ENCODE peak calls at places on chromosomes 6 and 20, in four cellular contexts. One of them, this sample, is unnamed.

GRCh38 chr6:38518511-38519304 is 121.0 kb downstream of the BTBD9 start:
- DNase-seq in stimulated activated naive CD4-positive, alpha-beta T cell treated with Interleukin-2 at 50 U/mL for 16 hours: no peak
- DNase-seq in stimulated activated CD8-positive, alpha-beta memory T cell treated with anti-CD3 and anti-CD28 coated beads, Interleukin-2, amount 100 ng/mL, for 1 hour: no peak
- DNase-seq in H9: no peak
- DNase-seq in this sample: no peak

GRCh38 chr6:166341464-166341863 is 881 bp downstream of the SFT2D1 start:
- DNase-seq in stimulated activated CD8-positive, alpha-beta memory T cell treated with anti-CD3 and anti-CD28 coated beads, Interleukin-2, amount 100 ng/mL, for 1 hour: no peak
- DNase-seq in stimulated activated naive CD4-positive, alpha-beta T cell treated with Interleukin-2 at 50 U/mL for 16 hours: no peak
- DNase-seq in H9: no peak
- DNase-seq in this sample: no peak

GRCh38 chr20:19974621-19975435 is 42.3 kb upstream of the NAA20 start:
- DNase-seq in H9: no peak
- DNase-seq in stimulated activated naive CD4-positive, alpha-beta T cell treated with Interleukin-2 at 50 U/mL for 16 hours: no peak
- DNase-seq in stimulated activated CD8-positive, alpha-beta memory T cell treated with anti-CD3 and anti-CD28 coated beads, Interleukin-2, amount 100 ng/mL, for 1 hour: no peak
- DNase-seq in this sample: no peak

GRCh38 chr6:117495425-117495824 is 13.0 kb downstream of the DCBLD1 start:
- DNase-seq in stimulated activated CD8-positive, alpha-beta memory T cell treated with anti-CD3 and anti-CD28 coated beads, Interleukin-2, amount 100 ng/mL, for 1 hour: no peak
- DNase-seq in stimulated activated naive CD4-positive, alpha-beta T cell treated with Interleukin-2 at 50 U/mL for 16 hours: no peak
- DNase-seq in H9: no peak
- DNase-seq in this sample: no peak

GRCh38 chr20:44886276-44886671 is 769 bp downstream of the YWHAB start:
- DNase-seq in stimulated activated naive CD4-positive, alpha-beta T cell treated with Interleukin-2 at 50 U/mL for 16 hours: no peak
- DNase-seq in H9: no peak
- DNase-seq in stimulated activated CD8-positive, alpha-beta memory T cell treated with anti-CD3 and anti-CD28 coated beads, Interleukin-2, amount 100 ng/mL, for 1 hour: no peak
- DNase-seq in this sample: no peak

GRCh38 chr6:37818536-37819176 is 871 bp upstream of the ZFAND3 start:
- DNase-seq in H9: peak
- DNase-seq in stimulated activated naive CD4-positive, alpha-beta T cell treated with Interleukin-2 at 50 U/mL for 16 hours: peak
- DNase-seq in stimulated activated CD8-positive, alpha-beta memory T cell treated with anti-CD3 and anti-CD28 coated beads, Interleukin-2, amount 100 ng/mL, for 1 hour: peak
- DNase-seq in this sample: peak

GRCh38 chr20:3328501-3328900 is 79.0 kb downstream of the DNAAF9 start:
- DNase-seq in H9: no peak
- DNase-seq in stimulated activated CD8-positive, alpha-beta memory T cell treated with anti-CD3 and anti-CD28 coated beads, Interleukin-2, amount 100 ng/mL, for 1 hour: no peak
- DNase-seq in stimulated activated naive CD4-positive, alpha-beta T cell treated with Interleukin-2 at 50 U/mL for 16 hours: no peak
- DNase-seq in this sample: no peak

GRCh38 chr20:58706975-58707681 is 14.5 kb downstream of the NPEPL1 start:
- DNase-seq in stimulated activated naive CD4-positive, alpha-beta T cell treated with Interleukin-2 at 50 U/mL for 16 hours: no peak
- DNase-seq in H9: no peak
- DNase-seq in stimulated activated CD8-positive, alpha-beta memory T cell treated with anti-CD3 and anti-CD28 coated beads, Interleukin-2, amount 100 ng/mL, for 1 hour: no peak
- DNase-seq in this sample: no peak

GRCh38 chr20:45456632-45457031 is 12.9 kb upstream of the WFDC2 start:
- DNase-seq in stimulated activated naive CD4-positive, alpha-beta T cell treated with Interleukin-2 at 50 U/mL for 16 hours: no peak
- DNase-seq in H9: peak
- DNase-seq in stimulated activated CD8-positive, alpha-beta memory T cell treated with anti-CD3 and anti-CD28 coated beads, Interleukin-2, amount 100 ng/mL, for 1 hour: no peak
- DNase-seq in this sample: no peak

GRCh38 chr6:33207569-33208088 is 671 bp upstream of the RING1 start:
- DNase-seq in stimulated activated naive CD4-positive, alpha-beta T cell treated with Interleukin-2 at 50 U/mL for 16 hours: no peak
- DNase-seq in H9: no peak
- DNase-seq in stimulated activated CD8-positive, alpha-beta memory T cell treated with anti-CD3 and anti-CD28 coated beads, Interleukin-2, amount 100 ng/mL, for 1 hour: no peak
- DNase-seq in this sample: no peak

GRCh38 chr20:50340586-50340985 is 150.0 kb downstream of the CEBPB start:
- DNase-seq in H9: no peak
- DNase-seq in stimulated activated naive CD4-positive, alpha-beta T cell treated with Interleukin-2 at 50 U/mL for 16 hours: no peak
- DNase-seq in stimulated activated CD8-positive, alpha-beta memory T cell treated with anti-CD3 and anti-CD28 coated beads, Interleukin-2, amount 100 ng/mL, for 1 hour: no peak
- DNase-seq in this sample: no peak

GRCh38 chr6:1612902-1613301 is 3.2 kb downstream of the FOXC1 start:
- DNase-seq in stimulated activated naive CD4-positive, alpha-beta T cell treated with Interleukin-2 at 50 U/mL for 16 hours: no peak
- DNase-seq in H9: no peak
- DNase-seq in stimulated activated CD8-positive, alpha-beta memory T cell treated with anti-CD3 and anti-CD28 coated beads, Interleukin-2, amount 100 ng/mL, for 1 hour: no peak
- DNase-seq in this sample: no peak

GRCh38 chr6:166620478-166621113 is 6.5 kb downstream of the RPS6KA2 start:
- DNase-seq in stimulated activated naive CD4-positive, alpha-beta T cell treated with Interleukin-2 at 50 U/mL for 16 hours: no peak
- DNase-seq in H9: no peak
- DNase-seq in stimulated activated CD8-positive, alpha-beta memory T cell treated with anti-CD3 and anti-CD28 coated beads, Interleukin-2, amount 100 ng/mL, for 1 hour: no peak
- DNase-seq in this sample: no peak

GRCh38 chr6:71190809-71191208 is 97.8 kb upstream of the OGFRL1 start:
- DNase-seq in stimulated activated CD8-positive, alpha-beta memory T cell treated with anti-CD3 and anti-CD28 coated beads, Interleukin-2, amount 100 ng/mL, for 1 hour: no peak
- DNase-seq in H9: no peak
- DNase-seq in stimulated activated naive CD4-positive, alpha-beta T cell treated with Interleukin-2 at 50 U/mL for 16 hours: no peak
- DNase-seq in this sample: no peak

This sample was measured in iPS DF 6.9.